ENCODE peak calls at places on chromosomes 1 and 21, in eight cellular contexts. One of them, this sample, is unnamed.

GRCh38 chr1:8763888-8764287 is 53.6 kb downstream of the RERE start:
- DNase-seq in tibial nerve: no peak
- DNase-seq in breast epithelium: no peak
- DNase-seq in transverse colon: no peak
- DNase-seq in left ventricle myocardium inferior: no peak
- DNase-seq in IMR-90: peak; percentile 9
- DNase-seq in upper lobe of right lung: no peak
- DNase-seq in A673: peak; percentile 38
- DNase-seq in this sample: no peak

GRCh38 chr21:44057960-44058651 is 46.0 kb downstream of the TRAPPC10 start:
- DNase-seq in left ventricle myocardium inferior: no peak
- DNase-seq in IMR-90: peak; percentile 46
- DNase-seq in upper lobe of right lung: no peak
- DNase-seq in transverse colon: no peak
- DNase-seq in tibial nerve: no peak
- DNase-seq in breast epithelium: no peak
- DNase-seq in A673: no peak
- DNase-seq in this sample: no peak

GRCh38 chr1:112678605-112679004 is 4.1 kb downstream of the MOV10 start:
- DNase-seq in transverse colon: no peak
- DNase-seq in IMR-90: no peak
- DNase-seq in tibial nerve: no peak
- DNase-seq in breast epithelium: no peak
- DNase-seq in upper lobe of right lung: no peak
- DNase-seq in A673: no peak
- DNase-seq in left ventricle myocardium inferior: no peak
- DNase-seq in this sample: no peak

GRCh38 chr1:169133801-169134558 is 27.5 kb downstream of the ATP1B1 start:
- DNase-seq in upper lobe of right lung: no peak
- DNase-seq in A673: no peak
- DNase-seq in tibial nerve: no peak
- DNase-seq in transverse colon: no peak
- DNase-seq in left ventricle myocardium inferior: no peak
- DNase-seq in breast epithelium: no peak
- DNase-seq in IMR-90: no peak
- DNase-seq in this sample: no peak

GRCh38 chr1:240018617-240019016 is 73.1 kb upstream of the FMN2 start:
- DNase-seq in left ventricle myocardium inferior: no peak
- DNase-seq in tibial nerve: no peak
- DNase-seq in A673: no peak
- DNase-seq in breast epithelium: no peak
- DNase-seq in transverse colon: no peak
- DNase-seq in IMR-90: no peak
- DNase-seq in upper lobe of right lung: no peak
- DNase-seq in this sample: no peak

GRCh38 chr1:248863011-248863881 is 4.4 kb upstream of the ZNF692 start:
- DNase-seq in breast epithelium: peak; percentile 83
- DNase-seq in left ventricle myocardium inferior: peak; percentile 89
- DNase-seq in upper lobe of right lung: peak; percentile 92
- DNase-seq in transverse colon: peak; percentile 93
- DNase-seq in IMR-90: peak; percentile 47
- DNase-seq in A673: peak; percentile 82
- DNase-seq in tibial nerve: peak; percentile 89
- DNase-seq in this sample: peak; percentile 92

GRCh38 chr1:47527653-47528272 is 89.9 kb downstream of the FOXD2 start:
- DNase-seq in upper lobe of right lung: no peak
- DNase-seq in breast epithelium: no peak
- DNase-seq in left ventricle myocardium inferior: no peak
- DNase-seq in tibial nerve: no peak
- DNase-seq in transverse colon: peak; percentile 73
- DNase-seq in IMR-90: no peak
- DNase-seq in A673: no peak
- DNase-seq in this sample: no peak

GRCh38 chr21:14356771-14357170 is 26.2 kb downstream of the HSPA13 start:
- DNase-seq in breast epithelium: no peak
- DNase-seq in A673: peak; percentile 18
- DNase-seq in left ventricle myocardium inferior: no peak
- DNase-seq in tibial nerve: no peak
- DNase-seq in IMR-90: no peak
- DNase-seq in upper lobe of right lung: no peak
- DNase-seq in transverse colon: no peak
- DNase-seq in this sample: no peak

GRCh38 chr1:31660871-31661455 is 16.3 kb upstream of the PEF1 start:
- DNase-seq in breast epithelium: no peak
- DNase-seq in transverse colon: no peak
- DNase-seq in A673: no peak
- DNase-seq in upper lobe of right lung: no peak
- DNase-seq in left ventricle myocardium inferior: no peak
- DNase-seq in tibial nerve: no peak
- DNase-seq in IMR-90: no peak
- DNase-seq in this sample: no peak

GRCh38 chr1:10161121-10161520 is 49.2 kb upstream of the KIF1B start:
- DNase-seq in upper lobe of right lung: no peak
- DNase-seq in breast epithelium: no peak
- DNase-seq in A673: no peak
- DNase-seq in left ventricle myocardium inferior: no peak
- DNase-seq in transverse colon: no peak
- DNase-seq in IMR-90: no peak
- DNase-seq in tibial nerve: no peak
- DNase-seq in this sample: no peak

GRCh38 chr1:53617382-53618217 is 121.4 kb downstream of the GLIS1 start:
- DNase-seq in IMR-90: peak; percentile 94
- DNase-seq in A673: no peak
- DNase-seq in breast epithelium: peak; percentile 35
- DNase-seq in left ventricle myocardium inferior: no peak
- DNase-seq in tibial nerve: no peak
- DNase-seq in transverse colon: no peak
- DNase-seq in upper lobe of right lung: peak; percentile 21
- DNase-seq in this sample: no peak

GRCh38 chr1:173224280-173224886 is 17.3 kb upstream of the TNFSF4 start:
- DNase-seq in upper lobe of right lung: no peak
- DNase-seq in left ventricle myocardium inferior: no peak
- DNase-seq in tibial nerve: no peak
- DNase-seq in IMR-90: peak; percentile 28
- DNase-seq in breast epithelium: no peak
- DNase-seq in transverse colon: no peak
- DNase-seq in A673: peak; percentile 82
- DNase-seq in this sample: no peak

GRCh38 chr1:155970531-155971167 is 7.7 kb downstream of the ARHGEF2 start:
- DNase-seq in upper lobe of right lung: peak; percentile 89
- DNase-seq in A673: no peak
- DNase-seq in tibial nerve: peak; percentile 66
- DNase-seq in breast epithelium: no peak
- DNase-seq in IMR-90: peak; percentile 88
- DNase-seq in left ventricle myocardium inferior: peak; percentile 66
- DNase-seq in transverse colon: peak; percentile 72
- DNase-seq in this sample: peak; percentile 80

GRCh38 chr1:201714542-201715276 is 114.2 kb upstream of the IPO9 start:
- DNase-seq in left ventricle myocardium inferior: peak; percentile 68
- DNase-seq in transverse colon: peak; percentile 74
- DNase-seq in breast epithelium: no peak
- DNase-seq in IMR-90: peak; percentile 100
- DNase-seq in A673: peak; percentile 90
- DNase-seq in upper lobe of right lung: peak; percentile 82
- DNase-seq in tibial nerve: peak; percentile 86
- DNase-seq in this sample: peak; percentile 73

GRCh38 chr21:41625428-41625827 is 117.5 kb upstream of the TMPRSS2 start:
- DNase-seq in tibial nerve: no peak
- DNase-seq in upper lobe of right lung: no peak
- DNase-seq in transverse colon: no peak
- DNase-seq in A673: no peak
- DNase-seq in IMR-90: no peak
- DNase-seq in left ventricle myocardium inferior: no peak
- DNase-seq in breast epithelium: no peak
- DNase-seq in this sample: no peak

GRCh38 chr21:41622831-41623548 is 115.0 kb upstream of the TMPRSS2 start:
- DNase-seq in transverse colon: no peak
- DNase-seq in breast epithelium: no peak
- DNase-seq in IMR-90: peak; percentile 53
- DNase-seq in upper lobe of right lung: no peak
- DNase-seq in A673: no peak
- DNase-seq in tibial nerve: no peak
- DNase-seq in left ventricle myocardium inferior: no peak
- DNase-seq in this sample: no peak

GRCh38 chr21:41626038-41626437 is 118.1 kb upstream of the TMPRSS2 start:
- DNase-seq in tibial nerve: no peak
- DNase-seq in breast epithelium: no peak
- DNase-seq in A673: no peak
- DNase-seq in IMR-90: no peak
- DNase-seq in transverse colon: no peak
- DNase-seq in left ventricle myocardium inferior: no peak
- DNase-seq in upper lobe of right lung: no peak
- DNase-seq in this sample: no peak

GRCh38 chr21:41623945-41624344 is 116.0 kb upstream of the TMPRSS2 start:
- DNase-seq in tibial nerve: no peak
- DNase-seq in IMR-90: no peak
- DNase-seq in breast epithelium: no peak
- DNase-seq in A673: no peak
- DNase-seq in transverse colon: no peak
- DNase-seq in left ventricle myocardium inferior: no peak
- DNase-seq in upper lobe of right lung: no peak
- DNase-seq in this sample: no peak

DNA sequence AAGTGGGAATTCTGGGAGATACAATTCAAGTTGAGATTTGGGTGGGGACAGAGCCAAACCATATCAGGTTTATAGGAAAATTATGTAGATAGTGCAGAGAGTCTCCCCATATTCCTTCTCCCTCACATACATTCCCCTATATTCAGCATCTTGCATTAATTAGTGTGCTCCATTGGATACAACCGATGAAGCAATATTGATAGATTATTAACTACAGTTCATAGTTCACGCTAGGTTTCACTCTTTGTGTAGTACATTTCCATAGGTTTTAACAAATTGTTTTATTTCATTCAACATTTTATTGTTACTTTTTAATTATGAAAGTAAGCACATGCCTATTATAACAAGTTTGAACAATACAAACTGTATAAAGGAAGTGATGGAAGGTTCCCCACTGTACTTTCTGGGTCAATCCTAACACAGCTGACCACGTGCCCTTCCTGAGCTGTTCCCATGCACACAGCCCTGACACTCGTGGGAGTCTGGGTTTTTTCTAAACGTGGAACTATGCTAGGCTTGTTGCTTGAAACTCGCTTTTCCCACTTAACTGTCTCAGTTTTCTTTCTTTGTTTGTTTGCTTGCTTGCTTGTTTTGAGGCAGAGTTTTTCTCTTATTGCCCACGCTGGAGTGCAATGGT is 116.8 kb upstream of the TMPRSS2 start:
- DNase-seq in IMR-90: no peak
- DNase-seq in transverse colon: no peak
- DNase-seq in A673: no peak
- DNase-seq in tibial nerve: no peak
- DNase-seq in breast epithelium: no peak
- DNase-seq in upper lobe of right lung: no peak
- DNase-seq in left ventricle myocardium inferior: no peak
- DNase-seq in this sample: no peak
- H3K4me1 ChIP-seq in IMR-90: peaks cover 9% of the 10 kb centered on the region
- H3K4me1 ChIP-seq in transverse colon: no peaks in the 10 kb centered on the region
- H3K4me1 ChIP-seq in A673: no peaks in the 10 kb centered on the region
- H3K4me1 ChIP-seq in tibial nerve: peaks cover 4% of the 10 kb centered on the region
- H3K4me1 ChIP-seq in breast epithelium: no peaks in the 10 kb centered on the region
- H3K4me1 ChIP-seq in upper lobe of right lung: no peaks in the 10 kb centered on the region
- H3K4me1 ChIP-seq in left ventricle myocardium inferior: no peaks in the 10 kb centered on the region
- H3K4me1 ChIP-seq in this sample: no peaks in the 10 kb centered on the region

GRCh38 chr1:157135070-157135469 is 3.1 kb downstream of the ETV3 start:
- DNase-seq in transverse colon: no peak
- DNase-seq in IMR-90: no peak
- DNase-seq in left ventricle myocardium inferior: no peak
- DNase-seq in A673: no peak
- DNase-seq in breast epithelium: no peak
- DNase-seq in upper lobe of right lung: no peak
- DNase-seq in tibial nerve: no peak
- DNase-seq in this sample: no peak
- H3K4me1 ChIP-seq in transverse colon: peaks cover 16% of the 10 kb centered on the region
- H3K4me1 ChIP-seq in IMR-90: peaks cover 4% of the 10 kb centered on the region
- H3K4me1 ChIP-seq in left ventricle myocardium inferior: peaks cover 61% of the 10 kb centered on the region
- H3K4me1 ChIP-seq in A673: peaks cover 22% of the 10 kb centered on the region
- H3K4me1 ChIP-seq in breast epithelium: no peaks in the 10 kb centered on the region
- H3K4me1 ChIP-seq in upper lobe of right lung: peaks cover 41% of the 10 kb centered on the region
- H3K4me1 ChIP-seq in tibial nerve: peaks cover 38% of the 10 kb centered on the region
- H3K4me1 ChIP-seq in this sample: peaks cover 10% of the 10 kb centered on the region

DNA sequence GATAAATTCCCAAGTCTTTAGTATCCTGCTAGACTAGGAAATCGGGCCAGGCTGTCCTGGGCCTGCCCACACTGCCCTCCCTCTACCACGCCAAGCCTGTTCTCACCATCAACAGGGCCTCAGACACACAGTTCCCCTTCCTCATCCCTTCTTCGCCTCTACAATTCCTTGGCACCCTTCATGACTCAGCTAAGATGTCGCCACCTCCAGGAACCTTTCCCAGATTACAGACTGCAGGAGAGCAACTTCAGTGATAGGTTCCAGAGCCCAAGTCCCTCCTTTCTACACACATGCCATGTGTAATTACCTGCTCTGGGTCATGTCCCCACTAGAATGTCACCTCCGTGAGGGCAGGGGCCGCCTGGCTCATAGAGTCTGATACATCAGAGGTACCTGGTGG is 3.3 kb downstream of the RIMS3 start:
- DNase-seq in tibial nerve: no peak
- DNase-seq in transverse colon: no peak
- DNase-seq in A673: no peak
- DNase-seq in breast epithelium: no peak
- DNase-seq in IMR-90: no peak
- DNase-seq in left ventricle myocardium inferior: no peak
- DNase-seq in upper lobe of right lung: no peak
- DNase-seq in this sample: no peak
- H3K4me1 ChIP-seq in tibial nerve: peaks cover 32% of the 10 kb centered on the region
- H3K4me1 ChIP-seq in transverse colon: peaks cover 15% of the 10 kb centered on the region
- H3K4me1 ChIP-seq in A673: peaks cover 28% of the 10 kb centered on the region
- H3K4me1 ChIP-seq in breast epithelium: no peaks in the 10 kb centered on the region
- H3K4me1 ChIP-seq in IMR-90: no peaks in the 10 kb centered on the region
- H3K4me1 ChIP-seq in left ventricle myocardium inferior: peaks cover 25% of the 10 kb centered on the region
- H3K4me1 ChIP-seq in upper lobe of right lung: peaks cover 8% of the 10 kb centered on the region
- H3K4me1 ChIP-seq in this sample: peaks cover 8% of the 10 kb centered on the region

GRCh38 chr1:85406081-85406480 is 58.9 kb downstream of the DDAH1 start:
- DNase-seq in transverse colon: no peak
- DNase-seq in upper lobe of right lung: no peak
- DNase-seq in IMR-90: no peak
- DNase-seq in A673: no peak
- DNase-seq in tibial nerve: no peak
- DNase-seq in breast epithelium: no peak
- DNase-seq in left ventricle myocardium inferior: no peak
- DNase-seq in this sample: no peak

GRCh38 chr1:85406887-85407593 is 57.9 kb downstream of the DDAH1 start:
- DNase-seq in left ventricle myocardium inferior: no peak
- DNase-seq in transverse colon: peak; percentile 33
- DNase-seq in tibial nerve: peak; percentile 37
- DNase-seq in A673: peak; percentile 59
- DNase-seq in upper lobe of right lung: no peak
- DNase-seq in IMR-90: peak; percentile 94
- DNase-seq in breast epithelium: no peak
- DNase-seq in this sample: peak; percentile 68

GRCh38 chr1:85404393-85404792 is 60.6 kb downstream of the DDAH1 start:
- DNase-seq in IMR-90: no peak
- DNase-seq in tibial nerve: no peak
- DNase-seq in upper lobe of right lung: no peak
- DNase-seq in breast epithelium: no peak
- DNase-seq in left ventricle myocardium inferior: no peak
- DNase-seq in A673: no peak
- DNase-seq in transverse colon: no peak
- DNase-seq in this sample: no peak

GRCh38 chr1:85409516-85409915 is 55.4 kb downstream of the DDAH1 start:
- DNase-seq in transverse colon: no peak
- DNase-seq in IMR-90: no peak
- DNase-seq in A673: no peak
- DNase-seq in breast epithelium: no peak
- DNase-seq in tibial nerve: no peak
- DNase-seq in left ventricle myocardium inferior: no peak
- DNase-seq in upper lobe of right lung: no peak
- DNase-seq in this sample: no peak

GRCh38 chr1:85407978-85408377 is 57.0 kb downstream of the DDAH1 start:
- DNase-seq in IMR-90: no peak
- DNase-seq in tibial nerve: no peak
- DNase-seq in breast epithelium: no peak
- DNase-seq in A673: no peak
- DNase-seq in upper lobe of right lung: no peak
- DNase-seq in left ventricle myocardium inferior: no peak
- DNase-seq in transverse colon: no peak
- DNase-seq in this sample: no peak
- H3K4me1 ChIP-seq in IMR-90: peaks cover 10% of the 10 kb centered on the region
- H3K4me1 ChIP-seq in tibial nerve: peaks cover 39% of the 10 kb centered on the region
- H3K4me1 ChIP-seq in breast epithelium: no peaks in the 10 kb centered on the region
- H3K4me1 ChIP-seq in A673: peaks cover 6% of the 10 kb centered on the region
- H3K4me1 ChIP-seq in upper lobe of right lung: peaks cover 9% of the 10 kb centered on the region
- H3K4me1 ChIP-seq in left ventricle myocardium inferior: peaks cover 17% of the 10 kb centered on the region
- H3K4me1 ChIP-seq in transverse colon: peaks cover 5% of the 10 kb centered on the region
- H3K4me1 ChIP-seq in this sample: peaks cover 8% of the 10 kb centered on the region

This sample was measured in adrenal gland.